ENCODE peak calls at places on chromosomes 7 and 10, in seven cellular contexts. One of them, this sample, is unnamed.

GRCh38 chr10:70903262-70903921 is 15.0 kb upstream of the PCBD1 start:
- DNase-seq in psoas muscle: peak; percentile 77
- DNase-seq in mucosa of gallbladder: peak; percentile 58
- DNase-seq in naive thymus-derived CD8-positive, alpha-beta T cell: peak; percentile 22
- DNase-seq in mesothelial cell of epicardium: peak; percentile 75
- DNase-seq in substantia nigra: peak; percentile 78
- DNase-seq in AG09309: no peak
- DNase-seq in this sample: peak; percentile 85

GRCh38 chr7:36015733-36016132 is 137.3 kb upstream of the EEPD1 start:
- DNase-seq in mesothelial cell of epicardium: no peak
- DNase-seq in psoas muscle: no peak
- DNase-seq in mucosa of gallbladder: no peak
- DNase-seq in AG09309: no peak
- DNase-seq in naive thymus-derived CD8-positive, alpha-beta T cell: no peak
- DNase-seq in substantia nigra: no peak
- DNase-seq in this sample: no peak

GRCh38 chr10:63214586-63214985 is 81.5 kb downstream of the NRBF2 start:
- DNase-seq in psoas muscle: no peak
- DNase-seq in AG09309: no peak
- DNase-seq in substantia nigra: no peak
- DNase-seq in mesothelial cell of epicardium: no peak
- DNase-seq in naive thymus-derived CD8-positive, alpha-beta T cell: no peak
- DNase-seq in mucosa of gallbladder: no peak
- DNase-seq in this sample: no peak

GRCh38 chr7:158110661-158111555 is 476.7 kb downstream of the PTPRN2 start:
- DNase-seq in AG09309: no peak
- DNase-seq in psoas muscle: no peak
- DNase-seq in substantia nigra: no peak
- DNase-seq in mesothelial cell of epicardium: no peak
- DNase-seq in mucosa of gallbladder: no peak
- DNase-seq in naive thymus-derived CD8-positive, alpha-beta T cell: no peak
- DNase-seq in this sample: no peak

GRCh38 chr10:100216006-100216405 is 13.4 kb downstream of the CHUK start:
- DNase-seq in naive thymus-derived CD8-positive, alpha-beta T cell: no peak
- DNase-seq in substantia nigra: no peak
- DNase-seq in mucosa of gallbladder: no peak
- DNase-seq in mesothelial cell of epicardium: no peak
- DNase-seq in psoas muscle: no peak
- DNase-seq in AG09309: no peak
- DNase-seq in this sample: no peak

GRCh38 chr7:22427122-22427503 is 70.2 kb upstream of the RAPGEF5 start:
- DNase-seq in AG09309: no peak
- DNase-seq in substantia nigra: no peak
- DNase-seq in mesothelial cell of epicardium: no peak
- DNase-seq in psoas muscle: no peak
- DNase-seq in naive thymus-derived CD8-positive, alpha-beta T cell: no peak
- DNase-seq in mucosa of gallbladder: no peak
- DNase-seq in this sample: no peak

GRCh38 chr10:48935141-48935540 is 4.5 kb downstream of the LRRC18 start:
- DNase-seq in mucosa of gallbladder: peak; percentile 24
- DNase-seq in mesothelial cell of epicardium: no peak
- DNase-seq in AG09309: no peak
- DNase-seq in naive thymus-derived CD8-positive, alpha-beta T cell: no peak
- DNase-seq in substantia nigra: no peak
- DNase-seq in psoas muscle: no peak
- DNase-seq in this sample: no peak

GRCh38 chr7:86600506-86601290 is 43.0 kb upstream of the GRM3 start:
- DNase-seq in AG09309: no peak
- DNase-seq in substantia nigra: peak; percentile 27
- DNase-seq in mesothelial cell of epicardium: no peak
- DNase-seq in psoas muscle: no peak
- DNase-seq in naive thymus-derived CD8-positive, alpha-beta T cell: no peak
- DNase-seq in mucosa of gallbladder: no peak
- DNase-seq in this sample: no peak

GRCh38 chr10:113539789-113540188 is 13.1 kb upstream of the HABP2 start:
- DNase-seq in mucosa of gallbladder: peak; percentile 78
- DNase-seq in mesothelial cell of epicardium: no peak
- DNase-seq in psoas muscle: peak; percentile 56
- DNase-seq in naive thymus-derived CD8-positive, alpha-beta T cell: no peak
- DNase-seq in AG09309: peak; percentile 14
- DNase-seq in substantia nigra: no peak
- DNase-seq in this sample: no peak

GRCh38 chr7:102306916-102307677 is 20.4 kb downstream of the SH2B2 start:
- DNase-seq in mesothelial cell of epicardium: no peak
- DNase-seq in psoas muscle: peak; percentile 90
- DNase-seq in mucosa of gallbladder: peak; percentile 45
- DNase-seq in naive thymus-derived CD8-positive, alpha-beta T cell: no peak
- DNase-seq in AG09309: no peak
- DNase-seq in substantia nigra: no peak
- DNase-seq in this sample: no peak

GRCh38 chr10:120538091-120538490 is 81.1 kb downstream of the PLPP4 start:
- DNase-seq in substantia nigra: peak; percentile 49
- DNase-seq in psoas muscle: no peak
- DNase-seq in mesothelial cell of epicardium: no peak
- DNase-seq in naive thymus-derived CD8-positive, alpha-beta T cell: no peak
- DNase-seq in mucosa of gallbladder: no peak
- DNase-seq in AG09309: no peak
- DNase-seq in this sample: peak; percentile 77

GRCh38 chr10:11058965-11059364 is 41.3 kb downstream of the CELF2 start:
- DNase-seq in mesothelial cell of epicardium: no peak
- DNase-seq in naive thymus-derived CD8-positive, alpha-beta T cell: no peak
- DNase-seq in psoas muscle: no peak
- DNase-seq in mucosa of gallbladder: no peak
- DNase-seq in substantia nigra: no peak
- DNase-seq in AG09309: no peak
- DNase-seq in this sample: no peak

GRCh38 chr7:83936056-83936703 is 258.4 kb downstream of the SEMA3A start:
- DNase-seq in naive thymus-derived CD8-positive, alpha-beta T cell: peak; percentile 63
- DNase-seq in mucosa of gallbladder: peak; percentile 63
- DNase-seq in psoas muscle: peak; percentile 54
- DNase-seq in substantia nigra: peak; percentile 42
- DNase-seq in AG09309: peak; percentile 34
- DNase-seq in mesothelial cell of epicardium: peak; percentile 69
- DNase-seq in this sample: peak; percentile 26

This sample was measured in cerebellum.